ENCODE peak calls at places on chromosomes 13 and 19, in five cellular contexts. K, X, N, Z and T are unnamed samples.

GRCh38 chr19:34984287-34984686 is 15.8 kb upstream of the GRAMD1A start:
- DNase-seq in K (no peak), X (no peak), N (no peak), Z (no peak), T (no peak)

GRCh38 chr13:79393564-79394249 is 12.3 kb downstream of the RBM26 start:
- DNase-seq in K (peak; percentile 74), X (no peak), N (no peak), Z (no peak), T (peak; percentile 83)

GRCh38 chr13:60134376-60134775 is 29.4 kb downstream of the DIAPH3 start:
- DNase-seq in K (no peak), X (no peak), N (no peak), Z (no peak), T (no peak)

GRCh38 chr19:44552324-44552723 is 22.8 kb upstream of the CEACAM20 start:
- DNase-seq in K (no peak), X (peak; percentile 61), N (no peak), Z (no peak), T (peak; percentile 22)

GRCh38 chr13:48294670-48295069 is 8.9 kb upstream of the RB1 start:
- DNase-seq in K (no peak), X (no peak), N (no peak), Z (no peak), T (no peak)

GRCh38 chr13:38819053-38819452 is 132.2 kb downstream of the FREM2 start:
- DNase-seq in K (no peak), X (no peak), N (no peak), Z (no peak), T (peak; percentile 32)

GRCh38 chr19:5820785-5821184 is 15.9 kb downstream of the NRTN start:
- DNase-seq in K (no peak), X (no peak), N (no peak), Z (no peak), T (no peak)

GRCh38 chr19:58575183-58576041 is 2.3 kb upstream of the MZF1 start:
- DNase-seq in K (peak; percentile 90), X (peak; percentile 90), N (peak; percentile 95), Z (peak; percentile 94), T (peak; percentile 85)

GRCh38 chr13:31982540-31982939 is 49.0 kb upstream of the FRY start:
- DNase-seq in K (no peak), X (peak; percentile 74), N (peak; percentile 82), Z (peak; percentile 62), T (no peak)

GRCh38 chr19:15629003-15629880 is 11.5 kb upstream of the CYP4F3 start:
- DNase-seq in K (peak; percentile 69), X (peak; percentile 65), N (peak; percentile 79), Z (peak; percentile 85), T (peak; percentile 32)

GRCh38 chr13:93834051-93834450 is 607.4 kb downstream of the GPC6 start:
- DNase-seq in K (no peak), X (no peak), N (no peak), Z (no peak), T (no peak)

GRCh38 chr13:75482070-75482819 is at the start of gene TBC1D4:
- DNase-seq in K (peak; percentile 95), X (peak; percentile 78), N (peak; percentile 90), Z (peak; percentile 94), T (peak; percentile 93)

GRCh38 chr13:25686831-25687495 is 315.2 kb downstream of the ATP8A2 start:
- DNase-seq in K (no peak), X (no peak), N (no peak), Z (no peak), T (no peak)

GRCh38 chr19:7368456-7368855 is 19.7 kb downstream of the ARHGEF18 start:
- DNase-seq in K (no peak), X (no peak), N (no peak), Z (peak; percentile 7), T (no peak)

GRCh38 chr13:108325863-108326262 is 56.3 kb downstream of the TNFSF13B start:
- DNase-seq in K (no peak), X (no peak), N (no peak), Z (no peak), T (no peak)

GRCh38 chr19:47494211-47494547 is 10.2 kb upstream of the KPTN start:
- DNase-seq in K (no peak), X (no peak), N (no peak), Z (peak; percentile 4), T (no peak)

GRCh38 chr13:111210488-111210887 is 95.4 kb downstream of the ARHGEF7 start:
- DNase-seq in K (no peak), X (peak; percentile 95), N (peak; percentile 79), Z (peak; percentile 70), T (no peak)

GRCh38 chr19:38287604-38288003 is 16.4 kb upstream of the C19orf33 start:
- DNase-seq in K (no peak), X (no peak), N (no peak), Z (no peak), T (no peak)

GRCh38 chr19:6772028-6772865 is at the start of gene VAV1:
- DNase-seq in K (no peak), X (no peak), N (no peak), Z (peak; percentile 72), T (no peak)

GRCh38 chr19:40472516-40472915 is 5.7 kb downstream of the SPTBN4 start:
- DNase-seq in K (no peak), X (no peak), N (no peak), Z (no peak), T (no peak)

GRCh38 chr19:38417544-38418506 is 8.2 kb downstream of the RASGRP4 start:
- DNase-seq in K (peak; percentile 88), X (no peak), N (no peak), Z (peak; percentile 80), T (peak; percentile 73)

GRCh38 chr19:33804021-33804799 is 7.5 kb downstream of the KCTD15 start:
- DNase-seq in K (no peak), X (no peak), N (peak; percentile 89), Z (no peak), T (no peak)

GRCh38 chr19:52673014-52673413 is 34.9 kb upstream of the ZNF83 start:
- DNase-seq in K (no peak), X (no peak), N (no peak), Z (no peak), T (no peak)

GRCh38 chr13:76868451-76868850 is 17.8 kb downstream of the KCTD12 start:
- DNase-seq in K (no peak), X (no peak), N (no peak), Z (no peak), T (no peak)

GRCh38 chr13:106098778-106099177 is 436.7 kb downstream of the EFNB2 start:
- DNase-seq in K (no peak), X (no peak), N (no peak), Z (no peak), T (no peak)

GRCh38 chr19:42132030-42132628 is at the start of gene POU2F2:
- DNase-seq in K (no peak), X (no peak), N (peak; percentile 70), Z (peak; percentile 55), T (no peak)

GRCh38 chr13:80340643-80341097 is 256 bp downstream of the SPRY2 start:
- DNase-seq in K (no peak), X (no peak), N (peak; percentile 70), Z (no peak), T (peak; percentile 30)

GRCh38 chr13:50168803-50169202 is 153.6 kb downstream of the KCNRG start:
- DNase-seq in K (no peak), X (no peak), N (no peak), Z (no peak), T (no peak)

GRCh38 chr13:94389544-94390351 is 89.7 kb downstream of the DCT start:
- DNase-seq in K (no peak), X (no peak), N (no peak), Z (no peak), T (no peak)

GRCh38 chr19:34493038-34493648 is 11.6 kb downstream of the WTIP start:
- DNase-seq in K (no peak), X (no peak), N (no peak), Z (no peak), T (no peak)

GRCh38 chr13:66657165-66657895 is 572.8 kb downstream of the PCDH9 start:
- DNase-seq in K (no peak), X (peak; percentile 92), N (no peak), Z (peak; percentile 64), T (peak; percentile 32)
- H3K4me1 ChIP-seq in K (no peaks in the 10 kb centered on the region), X (peaks cover 19% of the 10 kb centered on the region), N (no peaks in the 10 kb centered on the region), Z (no peaks in the 10 kb centered on the region), T (peaks cover 3% of the 10 kb centered on the region)

GRCh38 chr19:11016591-11016990 is 55.8 kb downstream of the SMARCA4 start:
- DNase-seq in K (no peak), X (no peak), N (no peak), Z (no peak), T (no peak)

GRCh38 chr19:11018179-11018578 is 57.3 kb downstream of the SMARCA4 start:
- DNase-seq in K (peak; percentile 45), X (no peak), N (peak; percentile 60), Z (no peak), T (no peak)

GRCh38 chr19:11018743-11019142 is 57.9 kb downstream of the SMARCA4 start:
- DNase-seq in K (no peak), X (no peak), N (no peak), Z (no peak), T (no peak)

GRCh38 chr19:11019262-11019661 is 58.4 kb downstream of the SMARCA4 start:
- DNase-seq in K (no peak), X (no peak), N (peak; percentile 55), Z (no peak), T (no peak)

DNA sequence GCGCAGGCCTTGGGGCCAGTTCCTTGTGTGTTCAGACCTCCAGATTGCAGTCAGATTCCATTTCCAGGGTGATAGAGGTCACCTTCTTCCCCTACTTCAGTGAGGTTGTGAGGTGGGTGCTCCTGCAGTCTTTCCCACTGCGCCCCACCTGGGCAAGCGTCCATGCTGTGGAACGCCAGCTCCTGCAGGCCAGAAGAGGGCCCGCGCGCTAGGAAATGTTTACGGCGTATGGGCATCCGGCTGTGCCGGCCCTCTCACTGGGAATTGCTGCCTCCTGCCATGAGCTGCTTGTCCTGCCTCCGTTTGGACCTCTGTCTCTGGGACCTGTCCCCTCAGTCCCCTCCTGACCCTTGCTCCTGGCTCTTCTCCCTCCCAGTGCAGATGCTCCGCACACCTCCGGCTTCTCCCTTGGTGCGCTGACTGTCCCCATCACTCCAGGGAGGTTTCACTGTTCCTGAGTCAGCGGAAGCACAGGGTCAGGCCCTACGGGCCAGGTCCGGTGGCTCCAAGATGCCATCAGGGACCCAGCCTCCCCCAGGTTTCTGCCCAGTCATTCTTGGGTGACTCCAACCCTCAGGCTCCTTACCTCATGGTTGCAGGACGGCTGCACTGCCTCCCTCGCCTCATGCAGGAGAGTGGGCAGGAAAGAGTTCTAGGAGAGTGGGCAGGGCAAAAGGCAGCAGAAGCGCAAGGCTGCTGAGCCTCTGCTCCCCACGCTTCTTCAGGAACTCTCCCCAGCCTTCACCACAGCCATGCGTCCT is 56.6 kb downstream of the SMARCA4 start:
- DNase-seq in K (no peak), X (no peak), N (no peak), Z (no peak), T (no peak)
- H3K36me3 ChIP-seq in K (peaks cover 4% of the 10 kb centered on the region), X (peaks cover 93% of the 10 kb centered on the region), N (peaks cover 97% of the 10 kb centered on the region), Z (peaks cover 5% of the 10 kb centered on the region), T (peaks cover 97% of the 10 kb centered on the region)

GRCh38 chr19:36987091-36987490 is 71.0 kb downstream of the ZNF568 start:
- DNase-seq in K (no peak), X (no peak), N (no peak), Z (no peak), T (no peak)
- H3K4me3 ChIP-seq in K (no peak overlapping the region), X (no peak overlapping the region), N (no peak overlapping the region), Z (no peak overlapping the region), T (no peak overlapping the region)

DNA sequence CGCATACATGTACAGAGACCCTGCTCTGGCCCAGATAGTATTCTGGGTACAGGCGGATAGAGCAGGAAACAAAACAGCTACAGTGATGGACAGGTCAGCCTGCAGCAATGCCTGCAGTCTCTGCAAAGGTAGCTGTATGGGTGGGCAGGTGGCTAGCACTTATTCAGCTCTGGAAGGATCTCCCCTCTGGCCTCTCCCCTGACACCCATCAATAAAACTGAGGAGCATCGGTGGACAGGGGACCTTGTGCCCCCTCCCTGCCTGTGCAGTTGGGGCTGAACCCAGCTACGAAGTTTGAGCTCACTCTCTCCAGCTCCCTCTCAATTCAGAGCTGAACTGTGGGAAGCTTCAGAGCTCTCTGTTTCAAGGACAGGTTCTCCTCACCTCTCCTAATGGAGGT is 1.6 kb downstream of the ALOX5AP start:
- DNase-seq in K (no peak), X (no peak), N (no peak), Z (no peak), T (no peak)
- H3K4me1 ChIP-seq in K (peaks cover 16% of the 10 kb centered on the region), X (peaks cover 30% of the 10 kb centered on the region), N (no peaks in the 10 kb centered on the region), Z (no peaks in the 10 kb centered on the region), T (peaks cover 12% of the 10 kb centered on the region)